ENCODE peak calls at places on chromosomes 3 and 15, in five cellular contexts. M is mucosa of descending colon, O is brain microvascular endothelial cell, G is stomach, X is K562. H is an unnamed sample.

GRCh38 chr3:124519844-124520243 is 210.4 kb upstream of the UMPS start:
- DNase-seq in G (no peak), M (no peak), O (no peak), X (no peak), H (no peak)

GRCh38 chr15:63941698-63942465 is 104.4 kb downstream of the DAPK2 start:
- DNase-seq in G (no peak), O (no peak), M (no peak), X (no peak), H (no peak)

GRCh38 chr15:101244889-101245668 is 6.8 kb downstream of the CHSY1 start:
- DNase-seq in X (no peak), O (no peak), M (no peak), G (no peak), H (no peak)

GRCh38 chr3:54228806-54229205 is 106.5 kb downstream of the CACNA2D3 start:
- DNase-seq in O (no peak), G (no peak), M (no peak), X (no peak), H (no peak)

GRCh38 chr15:69595009-69595825 is 142.6 kb downstream of the RPLP1 start:
- DNase-seq in X (no peak), O (no peak), G (peak; percentile 80), M (peak; percentile 57), H (no peak)

GRCh38 chr3:42052132-42052866 is 38.9 kb upstream of the TRAK1 start:
- DNase-seq in G (no peak), M (no peak), O (peak; percentile 60), X (no peak), H (peak; percentile 97)

GRCh38 chr3:197356275-197356674 is 57.9 kb upstream of the DLG1 start:
- DNase-seq in X (no peak), G (peak; percentile 84), O (no peak), M (no peak), H (no peak)

GRCh38 chr3:194204036-194204792 is 68.3 kb downstream of the HES1 start:
- DNase-seq in M (no peak), G (no peak), X (no peak), O (no peak), H (no peak)

GRCh38 chr15:73240864-73241499 is 127.8 kb downstream of the HCN4 start:
- DNase-seq in O (peak; percentile 60), M (no peak), X (peak; percentile 61), G (peak; percentile 77), H (peak; percentile 76)

GRCh38 chr3:54792584-54792983 is 135.3 kb downstream of the LRTM1 start:
- DNase-seq in G (no peak), X (no peak), O (no peak), M (no peak), H (no peak)

GRCh38 chr3:77906102-77906709 is 866.3 kb downstream of the ROBO2 start:
- DNase-seq in X (no peak), G (no peak), M (no peak), O (peak; percentile 62), H (no peak)

GRCh38 chr3:13013994-13014754 is 59.1 kb downstream of the IQSEC1 start:
- DNase-seq in O (no peak), M (peak; percentile 59), G (no peak), X (no peak), H (no peak)

GRCh38 chr3:160126761-160127160 is 98.5 kb upstream of the C3orf80 start:
- DNase-seq in O (no peak), G (no peak), X (no peak), M (no peak), H (no peak)

GRCh38 chr15:66996099-66996498 is 69.3 kb upstream of the SMAD3 start:
- DNase-seq in M (no peak), X (no peak), G (no peak), O (no peak), H (no peak)

GRCh38 chr3:159260049-159260662 is 458.3 kb downstream of the MFSD1 start:
- DNase-seq in M (no peak), G (no peak), X (peak; percentile 31), O (peak; percentile 63), H (peak; percentile 80)

GRCh38 chr3:3699816-3700633 is 99.2 kb upstream of the LRRN1 start:
- DNase-seq in M (no peak), O (no peak), G (no peak), X (no peak), H (no peak)

GRCh38 chr15:88907111-88907510 is 6.1 kb downstream of the MFGE8 start:
- DNase-seq in X (no peak), G (no peak), M (no peak), O (no peak), H (no peak)

GRCh38 chr3:85721409-85722145 is 762.8 kb downstream of the CADM2 start:
- DNase-seq in M (no peak), O (no peak), G (no peak), X (no peak), H (no peak)

GRCh38 chr3:180875071-180875698 is 37.3 kb upstream of the FXR1 start:
- DNase-seq in M (no peak), X (no peak), O (no peak), G (no peak), H (no peak)

GRCh38 chr15:39172380-39173281 is 408.2 kb upstream of the THBS1 start:
- DNase-seq in O (peak; percentile 74), X (no peak), G (no peak), M (no peak), H (peak; percentile 77)

GRCh38 chr3:50652709-50653108 is 22.0 kb upstream of the DOCK3 start:
- DNase-seq in O (no peak), X (peak; percentile 42), M (no peak), G (peak; percentile 48), H (peak; percentile 27)
- TF ChIP-seq CTCF in O (peak; percentile 63), X (peak; percentile 52), M (no peak), G (no peak), H (peak; percentile 21)

GRCh38 chr3:14923476-14923875 is 23.9 kb upstream of the NR2C2 start:
- DNase-seq in X (no peak), G (no peak), O (no peak), M (no peak), H (no peak)
- H3K4me3 ChIP-seq in X (no peak overlapping the region), G (no peak overlapping the region), O (no peak overlapping the region), M (no peak overlapping the region), H (no peak overlapping the region)

GRCh38 chr3:57961177-57961827 is 46.9 kb upstream of the FLNB start:
- DNase-seq in M (peak; percentile 73), O (no peak), G (no peak), X (no peak), H (no peak)

GRCh38 chr3:57960174-57960505 is 48.1 kb upstream of the FLNB start:
- DNase-seq in O (peak; percentile 39), X (no peak), M (no peak), G (no peak), H (no peak)

GRCh38 chr3:57963811-57964346 is 44.3 kb upstream of the FLNB start:
- DNase-seq in G (no peak), M (no peak), X (no peak), O (no peak), H (no peak)

GRCh38 chr3:57962448-57962834 is 45.8 kb upstream of the FLNB start:
- DNase-seq in X (no peak), M (no peak), O (no peak), G (no peak), H (no peak)

DNA sequence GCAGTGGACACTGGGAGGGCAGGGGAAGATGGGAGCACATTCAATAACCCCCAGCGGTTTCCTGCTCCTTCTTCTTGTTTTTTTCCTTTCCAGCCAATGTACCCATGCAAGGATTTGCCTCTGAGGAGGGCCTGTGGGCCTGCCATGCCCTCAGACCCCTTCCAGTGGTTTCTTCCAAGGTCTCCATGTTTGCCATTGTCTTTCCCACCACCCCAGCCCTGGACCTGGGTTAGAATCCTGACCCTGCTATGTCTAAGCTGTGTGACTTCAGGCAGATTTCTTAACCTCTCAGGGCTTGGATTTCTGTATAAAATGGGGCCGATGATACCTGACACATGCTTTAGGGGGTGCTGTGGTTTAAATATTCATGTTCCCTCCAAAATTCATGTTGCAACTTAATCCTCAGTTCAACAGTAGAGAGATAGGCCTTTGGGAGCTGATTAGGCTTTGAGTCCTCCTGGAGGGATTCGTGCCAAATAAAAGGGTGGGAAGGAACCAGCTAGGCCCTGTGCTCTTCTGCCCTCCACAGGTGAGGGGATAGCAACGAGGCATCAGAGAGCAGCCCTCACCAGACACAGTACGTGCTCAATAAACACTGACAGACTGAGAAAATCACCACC is 46.3 kb upstream of the FLNB start:
- DNase-seq in M (no peak), O (peak; percentile 47), G (no peak), X (peak; percentile 20), H (peak; percentile 60)
- TF ChIP-seq CTCF in M (no peak), O (peak; percentile 66), G (no peak), X (peak; percentile 63), H (peak; percentile 54)

DNA sequence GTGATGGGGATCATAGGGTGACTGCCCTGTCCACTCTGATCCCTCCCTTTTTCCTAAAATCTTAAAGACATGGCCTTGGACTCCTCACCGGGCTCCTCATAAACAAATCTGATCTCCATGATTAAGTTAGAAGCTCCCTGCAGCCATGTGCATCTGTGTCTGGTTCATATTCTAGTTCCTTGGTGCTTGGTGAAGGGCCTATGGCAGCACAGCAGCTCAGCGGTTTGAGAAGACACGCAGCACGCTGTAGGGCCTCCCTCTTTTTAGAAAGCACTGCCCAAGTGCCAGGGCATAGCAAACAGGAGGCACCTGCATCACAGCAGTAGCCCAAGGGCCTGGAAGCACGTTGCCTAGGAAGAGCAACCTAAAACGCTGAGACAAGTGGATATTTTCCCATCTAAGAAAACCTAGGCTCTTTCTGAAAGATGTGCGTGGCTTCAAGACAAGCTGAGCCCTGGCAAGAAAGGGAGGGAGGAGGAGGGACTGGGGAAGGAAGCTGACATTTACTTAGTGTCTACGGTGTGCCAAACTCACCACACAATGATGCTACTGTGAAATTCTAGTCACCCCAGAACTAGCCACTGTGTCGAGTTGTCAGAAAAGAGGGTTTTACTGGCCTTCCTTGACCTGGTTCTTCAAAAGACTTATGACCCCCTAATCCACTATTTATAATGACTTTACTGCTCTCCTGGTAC is 14.9 kb upstream of the ULK3 start:
- DNase-seq in O (no peak), M (no peak), X (no peak), G (no peak), H (no peak)
- H3K4me3 ChIP-seq in O (no peak overlapping the region), M (no peak overlapping the region), X (no peak overlapping the region), G (no peak overlapping the region), H (no peak overlapping the region)

GRCh38 chr3:15628967-15629366 is 27.4 kb downstream of the BTD start:
- DNase-seq in G (no peak), X (no peak), O (no peak), M (no peak), H (no peak)
- TF ChIP-seq CTCF in G (no peak), X (no peak), O (no peak), M (no peak), H (no peak)

H was measured in cardiac fibroblast.